ENCODE peak calls at places on chromosome 10, in four cellular contexts. A, Y, R and Z are unnamed samples.

GRCh38 chr10:86836044-86836443 is 79.6 kb downstream of the BMPR1A start:
- DNase-seq in A (no peak), Y (no peak), R (no peak), Z (no peak)

GRCh38 chr10:47346572-47347302 is 1.4 kb upstream of the RBP3 start:
- DNase-seq in A (no peak), Y (no peak), R (no peak), Z (no peak)

GRCh38 chr10:59360605-59361515 is 1.5 kb downstream of the FAM13C start:
- DNase-seq in A (peak), Y (no peak), R (peak), Z (no peak)

GRCh38 chr10:88707429-88708110 is 1.5 kb downstream of the LIPK start:
- DNase-seq in A (peak), Y (no peak), R (peak), Z (peak)

GRCh38 chr10:102484021-102484420 is 18.5 kb downstream of the ACTR1A start:
- DNase-seq in A (no peak), Y (no peak), R (no peak), Z (no peak)

GRCh38 chr10:49037187-49037586 is 78.1 kb downstream of the VSTM4 start:
- DNase-seq in A (peak), Y (no peak), R (peak), Z (no peak)

GRCh38 chr10:78185693-78186055 is 152.0 kb downstream of the RPS24 start:
- DNase-seq in A (no peak), Y (no peak), R (no peak), Z (no peak)

GRCh38 chr10:125155101-125155500 is 5.3 kb downstream of the CTBP2 start:
- DNase-seq in A (no peak), Y (no peak), R (peak), Z (no peak)

GRCh38 chr10:84256510-84257342 is 11.9 kb downstream of the RGR start:
- DNase-seq in A (peak), Y (peak), R (peak), Z (peak)

GRCh38 chr10:36578306-36578705 is 547.1 kb upstream of the ANKRD30A start:
- DNase-seq in A (peak), Y (no peak), R (no peak), Z (no peak)

GRCh38 chr10:6321880-6322279 is 119.1 kb downstream of the PFKFB3 start:
- DNase-seq in A (peak), Y (no peak), R (peak), Z (no peak)

GRCh38 chr10:130028465-130028819 is 64.4 kb upstream of the EBF3 start:
- DNase-seq in A (no peak), Y (no peak), R (no peak), Z (no peak)

DNA sequence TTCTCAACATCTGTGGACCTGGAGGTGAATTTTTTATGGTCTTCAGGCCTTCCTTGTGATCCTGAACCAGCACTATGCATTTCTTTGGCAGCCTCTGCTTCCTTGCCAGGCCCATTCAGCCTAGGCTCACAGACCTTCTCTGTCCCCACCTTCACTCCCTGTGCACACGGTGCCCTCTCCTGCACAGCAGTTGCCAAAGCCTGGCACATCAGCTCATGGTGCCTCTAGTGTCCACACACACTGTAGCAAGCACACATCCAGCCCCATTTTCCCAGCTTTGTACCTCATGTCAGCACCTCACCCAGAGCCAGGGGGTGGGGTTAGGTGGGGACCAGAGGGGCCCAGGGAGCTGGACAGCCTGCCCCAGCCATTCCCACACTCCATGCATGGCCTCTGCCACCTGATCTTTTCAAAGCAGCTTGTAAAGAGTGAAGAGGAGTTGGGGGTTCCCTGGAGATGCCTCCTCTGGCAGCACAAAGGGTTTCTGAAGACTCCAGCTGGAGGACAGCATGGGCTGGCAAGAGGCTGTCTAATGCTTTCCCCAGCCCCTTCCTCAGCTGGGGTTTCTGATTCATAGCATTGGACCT is 57.9 kb upstream of the TMEM72 start:
- DNase-seq in A (no peak), Y (no peak), R (peak), Z (no peak)
- TF ChIP-seq CTCF in A (peak), Y (peak), R (peak), Z (no peak)

GRCh38 chr10:92079003-92079402 is 155.4 kb downstream of the BTAF1 start:
- DNase-seq in A (peak), Y (no peak), R (no peak), Z (no peak)

GRCh38 chr10:92076722-92077121 is 153.2 kb downstream of the BTAF1 start:
- DNase-seq in A (no peak), Y (no peak), R (no peak), Z (no peak)

GRCh38 chr10:92068900-92069299 is 145.3 kb downstream of the BTAF1 start:
- DNase-seq in A (peak), Y (no peak), R (no peak), Z (no peak)

GRCh38 chr10:92075829-92076228 is 152.3 kb downstream of the BTAF1 start:
- DNase-seq in A (no peak), Y (no peak), R (no peak), Z (no peak)

GRCh38 chr10:92074126-92074887 is 150.7 kb downstream of the BTAF1 start:
- DNase-seq in A (no peak), Y (no peak), R (peak), Z (no peak)
- TF ChIP-seq CTCF in A (peak), Y (no peak), R (peak), Z (peak)

GRCh38 chr10:52650873-52651272 is 121.7 kb downstream of the MBL2 start:
- DNase-seq in A (no peak), Y (no peak), R (no peak), Z (no peak)

GRCh38 chr10:52653221-52653501 is 119.4 kb downstream of the MBL2 start:
- DNase-seq in A (no peak), Y (no peak), R (no peak), Z (no peak)

GRCh38 chr10:52654201-52654600 is 118.4 kb downstream of the MBL2 start:
- DNase-seq in A (no peak), Y (no peak), R (no peak), Z (no peak)

GRCh38 chr10:52652431-52653220 is 120.0 kb downstream of the MBL2 start:
- DNase-seq in A (no peak), Y (no peak), R (peak), Z (no peak)

DNA sequence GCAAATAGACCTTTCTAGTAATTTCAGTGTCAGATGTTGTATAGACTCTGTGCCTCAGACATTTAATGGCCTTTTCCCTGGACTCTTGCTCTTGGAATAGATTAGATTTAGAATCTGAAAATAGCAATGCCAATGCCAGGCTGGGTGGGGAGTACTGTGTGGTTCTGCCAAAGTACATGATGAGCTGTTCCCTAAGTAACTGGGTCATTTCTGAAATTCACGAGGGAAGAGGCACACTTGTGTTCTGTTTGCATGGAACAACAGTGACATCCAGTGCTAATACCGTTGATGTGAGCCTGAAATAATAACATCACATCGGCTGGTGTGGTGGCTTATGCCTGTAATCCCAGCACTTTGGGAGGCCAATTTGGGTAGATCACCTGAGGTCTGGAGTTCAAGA is 119.1 kb downstream of the MBL2 start:
- DNase-seq in A (no peak), Y (no peak), R (peak), Z (no peak)
- TF ChIP-seq CTCF in A (no peak), Y (no peak), R (no peak), Z (no peak)

GRCh38 chr10:72260588-72261322 is 13.0 kb upstream of the DDIT4 start:
- DNase-seq in A (peak), Y (peak), R (peak), Z (peak)
- TF ChIP-seq CTCF in A (no peak), Y (no peak), R (peak), Z (no peak)

GRCh38 chr10:1022413-1022812 is 3.2 kb downstream of the IDI2 start:
- DNase-seq in A (no peak), Y (no peak), R (no peak), Z (no peak)
- TF ChIP-seq CTCF in A (no peak), Y (no peak), R (no peak), Z (no peak)

GRCh38 chr10:16843252-16843870 is 26.1 kb upstream of the RSU1 start:
- DNase-seq in A (peak), Y (no peak), R (peak), Z (no peak)
- TF ChIP-seq CTCF in A (peak), Y (no peak), R (peak), Z (peak)

GRCh38 chr10:126500866-126501265 is 112.6 kb upstream of the ADAM12 start:
- DNase-seq in A (no peak), Y (no peak), R (peak), Z (no peak)
- TF ChIP-seq CTCF in A (no peak), Y (no peak), R (no peak), Z (no peak)

GRCh38 chr10:119942973-119943372 is 50.4 kb downstream of the SEC23IP start:
- DNase-seq in A (no peak), Y (no peak), R (no peak), Z (no peak)
- TF ChIP-seq CTCF in A (no peak), Y (no peak), R (no peak), Z (no peak)

DNA sequence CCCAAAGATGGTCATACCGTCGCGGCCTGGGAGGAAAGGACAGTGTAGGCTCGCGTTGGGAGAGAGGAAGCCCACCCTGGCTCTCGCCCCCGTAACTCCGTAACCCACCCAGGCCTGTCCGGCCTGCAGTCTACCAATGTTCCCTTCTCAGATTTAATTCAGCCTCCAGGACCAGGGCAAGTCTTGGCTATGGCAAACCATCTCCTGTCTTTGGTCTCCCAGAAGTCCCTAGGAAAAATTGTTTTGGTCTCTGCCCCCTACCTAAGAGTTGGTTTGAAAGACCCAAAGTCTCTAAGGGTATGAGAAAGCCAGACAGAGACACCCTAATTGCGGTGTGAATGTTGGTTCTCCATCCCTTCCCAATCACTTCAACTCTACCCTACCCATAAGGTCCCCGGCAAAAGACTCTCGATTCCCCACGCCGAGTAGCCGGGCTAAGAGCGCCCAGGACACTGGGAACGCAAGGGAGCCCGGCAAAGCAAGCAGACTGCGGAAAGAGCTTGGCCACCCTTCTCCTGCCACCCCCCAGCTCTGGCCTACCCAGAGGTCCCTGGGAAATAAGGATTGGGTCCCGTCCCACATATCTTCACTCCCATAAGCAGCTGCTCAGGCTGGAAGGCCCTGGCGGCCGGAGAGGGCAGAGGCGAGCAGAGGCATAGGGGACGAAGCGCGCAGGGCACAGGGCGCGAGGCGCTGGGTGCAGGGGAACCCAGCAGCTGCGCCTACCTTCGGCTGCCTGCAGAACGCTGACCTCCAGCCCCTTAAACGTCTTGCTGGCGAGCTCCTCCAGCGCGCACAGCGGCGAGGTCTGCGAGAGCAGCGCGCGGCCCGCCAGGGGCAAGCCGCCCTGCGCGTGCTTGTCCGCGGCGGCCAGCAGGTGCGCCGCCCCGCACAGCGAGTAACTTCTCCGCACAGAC is 1.2 kb downstream of the LBX1 start:
- DNase-seq in A (peak), Y (no peak), R (no peak), Z (no peak)
- TF ChIP-seq CTCF in A (no peak), Y (no peak), R (no peak), Z (no peak)

GRCh38 chr10:96719850-96720421 is 378 bp downstream of the PIK3AP1 start:
- DNase-seq in A (no peak), Y (peak), R (peak), Z (peak)
- TF ChIP-seq CTCF in A (no peak), Y (peak), R (peak), Z (peak)